ENCODE peak calls at places on chromosome 12, in six cellular contexts. Q is NCI-H1436, C is B cell, O is EL, R is iPS-NIHi11, Z is Calu3. Y is an unnamed sample.

GRCh38 chr12:110853856-110854255 is 7.1 kb downstream of the CCDC63 start:
- DNase-seq in R (peak), O (peak), C (no peak), Z (no peak), Q (no peak), Y (no peak)

GRCh38 chr12:113184900-113185179 is 438 bp downstream of the DDX54 start:
- DNase-seq in Z (peak), C (peak), Q (peak), R (peak), O (peak), Y (peak)

GRCh38 chr12:4172999-4173398 is 100.6 kb upstream of the CCND2 start:
- DNase-seq in Q (no peak), R (no peak), C (no peak), O (peak), Z (no peak), Y (no peak)

GRCh38 chr12:44972746-44973421 is 78.0 kb downstream of the DBX2 start:
- DNase-seq in C (no peak), Q (no peak), Z (peak), O (peak), R (peak), Y (peak)

GRCh38 chr12:130588696-130589095 is 127.4 kb downstream of the RIMBP2 start:
- DNase-seq in O (no peak), Q (no peak), Z (no peak), C (no peak), R (no peak), Y (no peak)

GRCh38 chr12:49121047-49121696 is 10.0 kb downstream of the TUBA1B start:
- DNase-seq in Z (peak), O (peak), R (peak), C (no peak), Q (peak), Y (peak)

GRCh38 chr12:87848248-87848868 is 180.8 kb downstream of the C12orf50 start:
- DNase-seq in C (peak), R (peak), Z (peak), O (peak), Q (peak), Y (peak)

GRCh38 chr12:52181757-52182156 is 10.1 kb downstream of the KRT80 start:
- DNase-seq in C (no peak), R (peak), Q (peak), Z (no peak), O (peak), Y (peak)

GRCh38 chr12:132610051-132610759 is at the start of gene LRCOL1:
- DNase-seq in C (no peak), R (peak), Q (peak), Z (no peak), O (peak), Y (peak)

Y was measured in NCI-H526.